ENCODE peak calls at places on chromosome 16, in nine cellular contexts. Y is HEK293T; U is stimulated activated CD8-positive, alpha-beta memory T cell treated with anti-CD3 and anti-CD28 coated beads, Interleukin-15, amount 100 ng/mL, for 24 hours; K is neural crest cell; H is stimulated activated CD4-positive, alpha-beta T cell treated with anti-CD3 and anti-CD28 coated beads, TNF-alpha, amount 100 ng/mL, for 24 hours; S is lower lobe of right lung; B is neural progenitor cell; E is hypothalamus; D is NB4. F is an unnamed sample.
A peak's percentile ranks its signal among the peaks of the same experiment; 100 is the strongest.

GRCh38 chr16:49890876-49891275 is 35.0 kb upstream of the ZNF423 start:
- DNase-seq in U (no peak), Y (peak; percentile 30), S (no peak), K (no peak), E (no peak), D (peak; percentile 69), B (peak; percentile 73), H (peak; percentile 9), F (no peak)

GRCh38 chr16:47374629-47375028 is 86.2 kb downstream of the ITFG1 start:
- DNase-seq in H (no peak), E (no peak), Y (no peak), K (no peak), B (no peak), U (no peak), S (no peak), D (no peak), F (no peak)

GRCh38 chr16:13453325-13453724 is 466.6 kb upstream of the ERCC4 start:
- DNase-seq in K (no peak), D (no peak), H (no peak), U (no peak), B (no peak), S (no peak), E (no peak), Y (no peak), F (no peak)

GRCh38 chr16:77431131-77431670 is 3.6 kb downstream of the ADAMTS18 start:
- DNase-seq in E (no peak), Y (no peak), U (no peak), S (no peak), H (no peak), K (no peak), D (no peak), B (no peak), F (no peak)

GRCh38 chr16:57512296-57513001 is 23.9 kb downstream of the CCDC102A start:
- DNase-seq in U (no peak), B (no peak), K (no peak), Y (no peak), H (no peak), S (peak; percentile 35), D (no peak), E (no peak), F (no peak)

GRCh38 chr16:88561485-88562369 is 8.5 kb upstream of the ZC3H18 start:
- DNase-seq in B (peak; percentile 73), K (peak; percentile 43), S (peak; percentile 61), H (peak; percentile 27), Y (peak; percentile 68), D (peak; percentile 56), E (no peak), U (no peak), F (no peak)

GRCh38 chr16:1181715-1182671 is 29.1 kb downstream of the CACNA1H start:
- DNase-seq in Y (no peak), U (no peak), D (no peak), E (no peak), S (peak; percentile 73), K (no peak), B (peak; percentile 53), H (no peak), F (no peak)

GRCh38 chr16:1002399-1003161 is 21.0 kb downstream of the SOX8 start:
- DNase-seq in B (no peak), S (no peak), U (peak; percentile 32), Y (peak; percentile 36), K (no peak), H (peak; percentile 87), D (peak; percentile 61), E (no peak), F (peak; percentile 56)

GRCh38 chr16:30121741-30122620 is 1.0 kb downstream of the MAPK3 start:
- DNase-seq in E (no peak), D (no peak), H (no peak), S (peak; percentile 64), Y (no peak), U (no peak), K (no peak), B (no peak), F (no peak)

GRCh38 chr16:8816967-8817662 is 19.5 kb downstream of the PMM2 start:
- DNase-seq in D (no peak), S (no peak), E (no peak), U (no peak), K (no peak), H (no peak), Y (no peak), B (no peak), F (no peak)

F was measured in stimulated activated effector memory CD8-positive, alpha-beta T cell treated with anti-CD3 and anti-CD28 coated beads, Interleukin-12 subunit alpha, Interleukin-12 subunit beta, amount 100 ng/mL, for 72 hours.